ENCODE peak calls at places on chromosomes 13 and 19, in four cellular contexts. One of them, this sample, is unnamed.
A peak's percentile ranks its signal among the peaks of the same experiment; 100 is the strongest.

GRCh38 chr19:1736916-1737315 is 16.4 kb upstream of the ONECUT3 start:
- DNase-seq in lung: no peak
- DNase-seq in tibial artery: no peak
- DNase-seq in iPS DF 6.9: no peak
- DNase-seq in this sample: no peak

GRCh38 chr19:58571575-58571947 is 1.6 kb downstream of the MZF1 start:
- DNase-seq in lung: no peak
- DNase-seq in tibial artery: no peak
- DNase-seq in iPS DF 6.9: no peak
- DNase-seq in this sample: no peak

GRCh38 chr13:28483313-28483931 is 11.5 kb downstream of the FLT1 start:
- DNase-seq in lung: no peak
- DNase-seq in tibial artery: no peak
- DNase-seq in iPS DF 6.9: no peak
- DNase-seq in this sample: no peak

GRCh38 chr13:28717170-28717569 is 1.6 kb downstream of the SLC46A3 start:
- DNase-seq in lung: no peak
- DNase-seq in tibial artery: no peak
- DNase-seq in iPS DF 6.9: no peak
- DNase-seq in this sample: no peak

GRCh38 chr13:96020155-96020575 is 33.0 kb downstream of the UGGT2 start:
- DNase-seq in lung: no peak
- DNase-seq in tibial artery: no peak
- DNase-seq in iPS DF 6.9: no peak
- DNase-seq in this sample: peak; percentile 30

GRCh38 chr19:15137777-15138176 is 30.6 kb downstream of the SYDE1 start:
- DNase-seq in lung: no peak
- DNase-seq in tibial artery: no peak
- DNase-seq in iPS DF 6.9: no peak
- DNase-seq in this sample: no peak

GRCh38 chr13:113400621-113401451 is 36.9 kb upstream of the GRTP1 start:
- DNase-seq in lung: no peak
- DNase-seq in tibial artery: no peak
- DNase-seq in iPS DF 6.9: no peak
- DNase-seq in this sample: no peak

GRCh38 chr13:75384881-75385707 is 96.9 kb downstream of the TBC1D4 start:
- DNase-seq in lung: no peak
- DNase-seq in tibial artery: no peak
- DNase-seq in iPS DF 6.9: no peak
- DNase-seq in this sample: no peak

GRCh38 chr19:41226053-41226873 is 7.2 kb downstream of the AXL start:
- DNase-seq in lung: peak; percentile 51
- DNase-seq in tibial artery: peak; percentile 68
- DNase-seq in iPS DF 6.9: no peak
- DNase-seq in this sample: no peak

GRCh38 chr19:12647490-12648071 is 19.0 kb downstream of the MAN2B1 start:
- DNase-seq in lung: peak; percentile 82
- DNase-seq in tibial artery: no peak
- DNase-seq in iPS DF 6.9: no peak
- DNase-seq in this sample: no peak

GRCh38 chr19:51136891-51137551 is 5.1 kb upstream of the SIGLEC7 start:
- DNase-seq in lung: peak; percentile 42
- DNase-seq in tibial artery: peak; percentile 52
- DNase-seq in iPS DF 6.9: no peak
- DNase-seq in this sample: no peak

GRCh38 chr13:39684531-39685137 is 29.2 kb downstream of the COG6 start:
- DNase-seq in lung: no peak
- DNase-seq in tibial artery: no peak
- DNase-seq in iPS DF 6.9: no peak
- DNase-seq in this sample: no peak

GRCh38 chr19:10256970-10257615 is 5.1 kb downstream of the MRPL4 start:
- DNase-seq in lung: no peak
- DNase-seq in tibial artery: no peak
- DNase-seq in iPS DF 6.9: no peak
- DNase-seq in this sample: no peak

GRCh38 chr19:51364200-51365106 is 1.7 kb downstream of the ETFB start:
- DNase-seq in lung: no peak
- DNase-seq in tibial artery: no peak
- DNase-seq in iPS DF 6.9: no peak
- DNase-seq in this sample: no peak

GRCh38 chr13:106573855-106574254 is 5.9 kb upstream of the ARGLU1 start:
- DNase-seq in lung: peak; percentile 58
- DNase-seq in tibial artery: peak; percentile 62
- DNase-seq in iPS DF 6.9: no peak
- DNase-seq in this sample: no peak

GRCh38 chr13:71619096-71619495 is 247.9 kb downstream of the DACH1 start:
- DNase-seq in lung: no peak
- DNase-seq in tibial artery: no peak
- DNase-seq in iPS DF 6.9: no peak
- DNase-seq in this sample: no peak

GRCh38 chr13:113273856-113274590 is 23.0 kb upstream of the LAMP1 start:
- DNase-seq in lung: peak; percentile 46
- DNase-seq in tibial artery: no peak
- DNase-seq in iPS DF 6.9: no peak
- DNase-seq in this sample: no peak

GRCh38 chr19:33905937-33906577 is 109.4 kb downstream of the KCTD15 start:
- DNase-seq in lung: peak; percentile 74
- DNase-seq in tibial artery: peak; percentile 34
- DNase-seq in iPS DF 6.9: no peak
- DNase-seq in this sample: no peak

GRCh38 chr19:38035515-38036495 is 128.8 kb downstream of the SIPA1L3 start:
- DNase-seq in lung: no peak
- DNase-seq in tibial artery: no peak
- DNase-seq in iPS DF 6.9: no peak
- DNase-seq in this sample: no peak

GRCh38 chr13:100828226-100828625 is 153.6 kb upstream of the TMTC4 start:
- DNase-seq in lung: no peak
- DNase-seq in tibial artery: no peak
- DNase-seq in iPS DF 6.9: peak; percentile 13
- DNase-seq in this sample: no peak

GRCh38 chr13:44219808-44220544 is 153.6 kb upstream of the SERP2 start:
- DNase-seq in lung: no peak
- DNase-seq in tibial artery: no peak
- DNase-seq in iPS DF 6.9: no peak
- DNase-seq in this sample: no peak

GRCh38 chr19:45448887-45449299 is 18.9 kb upstream of the FOSB start:
- DNase-seq in lung: no peak
- DNase-seq in tibial artery: no peak
- DNase-seq in iPS DF 6.9: no peak
- DNase-seq in this sample: no peak

GRCh38 chr13:44930280-44930679 is 59.0 kb downstream of the NUFIP1 start:
- DNase-seq in lung: no peak
- DNase-seq in tibial artery: no peak
- DNase-seq in iPS DF 6.9: no peak
- DNase-seq in this sample: no peak

GRCh38 chr19:19447536-19448237 is 42.2 kb downstream of the GATAD2A start:
- DNase-seq in lung: no peak
- DNase-seq in tibial artery: no peak
- DNase-seq in iPS DF 6.9: no peak
- DNase-seq in this sample: no peak

GRCh38 chr13:69616398-69616797 is 491.2 kb upstream of the ATXN8OS start:
- DNase-seq in lung: no peak
- DNase-seq in tibial artery: no peak
- DNase-seq in iPS DF 6.9: no peak
- DNase-seq in this sample: no peak

GRCh38 chr13:36857273-36857672 is 38.3 kb downstream of the RFXAP start:
- DNase-seq in lung: no peak
- DNase-seq in tibial artery: no peak
- DNase-seq in iPS DF 6.9: no peak
- DNase-seq in this sample: no peak

GRCh38 chr13:100521912-100522490 is 66.6 kb downstream of the GGACT start:
- DNase-seq in lung: no peak
- DNase-seq in tibial artery: no peak
- DNase-seq in iPS DF 6.9: no peak
- DNase-seq in this sample: no peak

GRCh38 chr13:49214917-49215376 is 5.2 kb upstream of the MLNR start:
- DNase-seq in lung: peak; percentile 52
- DNase-seq in tibial artery: peak; percentile 62
- DNase-seq in iPS DF 6.9: no peak
- DNase-seq in this sample: no peak

GRCh38 chr13:54433511-54434206 is 1405.0 kb downstream of the OLFM4 start:
- DNase-seq in lung: no peak
- DNase-seq in tibial artery: no peak
- DNase-seq in iPS DF 6.9: no peak
- DNase-seq in this sample: no peak

GRCh38 chr13:43725460-43725859 is 61.3 kb downstream of the ENOX1 start:
- DNase-seq in lung: no peak
- DNase-seq in tibial artery: no peak
- DNase-seq in iPS DF 6.9: no peak
- DNase-seq in this sample: no peak

GRCh38 chr13:27578121-27579030 is 42.0 kb downstream of the LNX2 start:
- DNase-seq in lung: no peak
- DNase-seq in tibial artery: no peak
- DNase-seq in iPS DF 6.9: no peak
- DNase-seq in this sample: no peak

GRCh38 chr19:14003279-14004051 is 2.7 kb downstream of the RFX1 start:
- DNase-seq in lung: no peak
- DNase-seq in tibial artery: no peak
- DNase-seq in iPS DF 6.9: no peak
- DNase-seq in this sample: no peak

GRCh38 chr19:38889803-38890202 is 9.6 kb downstream of the SIRT2 start:
- DNase-seq in lung: no peak
- DNase-seq in tibial artery: no peak
- DNase-seq in iPS DF 6.9: no peak
- DNase-seq in this sample: no peak

GRCh38 chr19:51422053-51422448 is 4.6 kb upstream of the SIGLEC10 start:
- DNase-seq in lung: peak; percentile 86
- DNase-seq in tibial artery: peak; percentile 65
- DNase-seq in iPS DF 6.9: peak; percentile 82
- DNase-seq in this sample: no peak

GRCh38 chr13:51158923-51159322 is 47.8 kb upstream of the C13orf42 start:
- DNase-seq in lung: no peak
- DNase-seq in tibial artery: no peak
- DNase-seq in iPS DF 6.9: no peak
- DNase-seq in this sample: no peak

GRCh38 chr13:33411312-33411711 is 125.8 kb upstream of the STARD13 start:
- DNase-seq in lung: no peak
- DNase-seq in tibial artery: no peak
- DNase-seq in iPS DF 6.9: no peak
- DNase-seq in this sample: no peak

GRCh38 chr13:32791545-32792172 is 205.4 kb downstream of the PDS5B start:
- DNase-seq in lung: no peak
- DNase-seq in tibial artery: no peak
- DNase-seq in iPS DF 6.9: no peak
- DNase-seq in this sample: no peak

GRCh38 chr13:29411493-29411892 is 184.0 kb downstream of the SLC7A1 start:
- DNase-seq in lung: no peak
- DNase-seq in tibial artery: no peak
- DNase-seq in iPS DF 6.9: no peak
- DNase-seq in this sample: no peak

GRCh38 chr19:9306443-9306842 is 3.2 kb downstream of the ZNF699 start:
- DNase-seq in lung: no peak
- DNase-seq in tibial artery: no peak
- DNase-seq in iPS DF 6.9: no peak
- DNase-seq in this sample: no peak

GRCh38 chr13:85091835-85092234 is 707.4 kb downstream of the SLITRK6 start:
- DNase-seq in lung: no peak
- DNase-seq in tibial artery: no peak
- DNase-seq in iPS DF 6.9: no peak
- DNase-seq in this sample: no peak

GRCh38 chr13:110245421-110245899 is 61.5 kb downstream of the COL4A1 start:
- DNase-seq in lung: no peak
- DNase-seq in tibial artery: no peak
- DNase-seq in iPS DF 6.9: no peak
- DNase-seq in this sample: no peak
- H3K4me1 ChIP-seq in lung: peaks cover 19% of the 10 kb centered on the region
- H3K4me1 ChIP-seq in tibial artery: peaks cover 100% of the 10 kb centered on the region
- H3K4me1 ChIP-seq in iPS DF 6.9: peaks cover 2% of the 10 kb centered on the region
- H3K4me1 ChIP-seq in this sample: no peaks in the 10 kb centered on the region

GRCh38 chr19:6724631-6725185 is 4.3 kb upstream of the C3 start:
- DNase-seq in lung: no peak
- DNase-seq in tibial artery: no peak
- DNase-seq in iPS DF 6.9: no peak
- DNase-seq in this sample: no peak
- H3K4me1 ChIP-seq in lung: peaks cover 12% of the 10 kb centered on the region
- H3K4me1 ChIP-seq in tibial artery: peaks cover 7% of the 10 kb centered on the region
- H3K4me1 ChIP-seq in iPS DF 6.9: no peaks in the 10 kb centered on the region
- H3K4me1 ChIP-seq in this sample: no peaks in the 10 kb centered on the region

GRCh38 chr13:99256709-99257108 is 1.5 kb downstream of the GPR18 start:
- DNase-seq in lung: no peak
- DNase-seq in tibial artery: no peak
- DNase-seq in iPS DF 6.9: no peak
- DNase-seq in this sample: no peak
- H3K4me1 ChIP-seq in lung: peaks cover 2% of the 10 kb centered on the region
- H3K4me1 ChIP-seq in tibial artery: peaks cover 13% of the 10 kb centered on the region
- H3K4me1 ChIP-seq in iPS DF 6.9: peaks cover 1% of the 10 kb centered on the region
- H3K4me1 ChIP-seq in this sample: no peaks in the 10 kb centered on the region

DNA sequence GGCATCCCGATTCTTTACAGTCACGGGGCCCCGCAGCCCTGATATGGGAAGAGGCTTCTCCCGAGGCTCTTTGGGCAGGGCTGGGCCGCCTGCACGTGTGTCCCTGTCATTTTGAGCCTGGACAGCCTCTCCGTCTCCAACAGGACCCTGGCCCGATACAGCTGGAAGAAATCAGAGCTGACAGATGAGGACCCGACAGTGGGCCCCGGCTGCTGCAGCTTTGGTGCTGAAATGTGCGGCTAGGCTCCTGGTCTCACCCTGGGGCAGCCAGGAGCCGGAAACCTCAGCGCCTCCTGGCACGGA is 3.2 kb downstream of the PIAS4 start:
- DNase-seq in lung: no peak
- DNase-seq in tibial artery: no peak
- DNase-seq in iPS DF 6.9: no peak
- DNase-seq in this sample: no peak
- H3K4me1 ChIP-seq in lung: peaks cover 26% of the 10 kb centered on the region
- H3K4me1 ChIP-seq in tibial artery: peaks cover 65% of the 10 kb centered on the region
- H3K4me1 ChIP-seq in iPS DF 6.9: peaks cover 3% of the 10 kb centered on the region
- H3K4me1 ChIP-seq in this sample: peaks cover 16% of the 10 kb centered on the region

GRCh38 chr19:18364826-18365528 is 21.0 kb upstream of the GDF15 start:
- DNase-seq in lung: peak; percentile 90
- DNase-seq in tibial artery: peak; percentile 76
- DNase-seq in iPS DF 6.9: no peak
- DNase-seq in this sample: peak; percentile 89
- H3K4me1 ChIP-seq in lung: peaks cover 23% of the 10 kb centered on the region
- H3K4me1 ChIP-seq in tibial artery: peaks cover 16% of the 10 kb centered on the region
- H3K4me1 ChIP-seq in iPS DF 6.9: peaks cover 5% of the 10 kb centered on the region
- H3K4me1 ChIP-seq in this sample: peaks cover 28% of the 10 kb centered on the region

DNA sequence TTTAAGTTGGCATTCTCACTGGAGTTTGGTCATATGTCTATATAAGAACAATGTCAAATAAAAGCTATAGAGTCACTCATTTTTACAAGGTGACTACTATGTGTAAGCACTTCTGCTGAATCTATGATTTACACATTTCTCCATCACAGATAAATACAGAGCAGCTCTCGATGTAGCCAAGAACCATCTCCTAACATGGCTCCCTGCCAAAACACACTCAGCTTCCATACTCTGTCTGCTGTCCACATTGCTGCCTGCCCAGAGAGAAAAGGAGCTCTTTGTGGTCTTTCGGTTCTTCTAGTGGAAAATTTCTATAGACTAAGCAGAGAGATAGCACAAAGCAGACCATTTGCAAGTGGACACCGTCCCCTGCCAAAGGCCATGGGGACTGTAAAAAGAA is 190.9 kb upstream of the KLF12 start:
- DNase-seq in lung: no peak
- DNase-seq in tibial artery: no peak
- DNase-seq in iPS DF 6.9: no peak
- DNase-seq in this sample: no peak
- H3K4me1 ChIP-seq in lung: no peaks in the 10 kb centered on the region
- H3K4me1 ChIP-seq in tibial artery: peaks cover 8% of the 10 kb centered on the region
- H3K4me1 ChIP-seq in iPS DF 6.9: no peaks in the 10 kb centered on the region
- H3K4me1 ChIP-seq in this sample: no peaks in the 10 kb centered on the region

This sample was measured in Panc1.